ENCODE peak calls at places on chromosomes 13 and 19, in five cellular contexts. H is PC-9, N is progenitor cell of endocrine pancreas, J is foreskin fibroblast, X is neural progenitor cell. K is an unnamed sample.
A peak's percentile ranks its signal among the peaks of the same experiment; 100 is the strongest.

GRCh38 chr13:41512441-41512840 is 55.1 kb downstream of the RGCC start:
- DNase-seq in H (no peak), N (no peak), J (no peak), X (no peak), K (no peak)

GRCh38 chr13:113474179-113474578 is 16.3 kb downstream of the DCUN1D2 start:
- DNase-seq in H (no peak), N (no peak), J (peak; percentile 87), X (no peak), K (no peak)

GRCh38 chr13:113969311-113969972 is 4.4 kb downstream of the C13orf46 start:
- DNase-seq in H (no peak), N (no peak), J (no peak), X (no peak), K (no peak)

GRCh38 chr13:65959305-65959704 is 1270.8 kb downstream of the PCDH9 start:
- DNase-seq in H (no peak), N (no peak), J (peak; percentile 14), X (no peak), K (no peak)

GRCh38 chr13:84524586-84524985 is 642.3 kb upstream of the SLITRK1 start:
- DNase-seq in H (no peak), N (no peak), J (no peak), X (no peak), K (no peak)

GRCh38 chr13:24887759-24888158 is 123.8 kb downstream of the RNF17 start:
- DNase-seq in H (no peak), N (no peak), J (no peak), X (no peak), K (no peak)

GRCh38 chr13:114143806-114144605 is 11.6 kb upstream of the RASA3 start:
- DNase-seq in H (no peak), N (no peak), J (no peak), X (peak; percentile 76), K (no peak)

GRCh38 chr13:109883181-109884180 is 97.1 kb upstream of the IRS2 start:
- DNase-seq in H (no peak), N (no peak), J (no peak), X (no peak), K (no peak)

GRCh38 chr19:5292453-5292842 is 48.2 kb downstream of the PTPRS start:
- DNase-seq in H (no peak), N (no peak), J (peak; percentile 70), X (no peak), K (no peak)

GRCh38 chr19:1910169-1910568 is 5.0 kb downstream of the ADAT3 start:
- DNase-seq in H (no peak), N (no peak), J (peak; percentile 57), X (no peak), K (no peak)

GRCh38 chr19:30718014-30718413 is 345.8 kb downstream of the ZNF536 start:
- DNase-seq in H (no peak), N (no peak), J (no peak), X (no peak), K (no peak)

GRCh38 chr13:94656766-94657165 is 55.1 kb downstream of the GPR180 start:
- DNase-seq in H (peak; percentile 66), N (no peak), J (peak; percentile 94), X (no peak), K (no peak)

DNA sequence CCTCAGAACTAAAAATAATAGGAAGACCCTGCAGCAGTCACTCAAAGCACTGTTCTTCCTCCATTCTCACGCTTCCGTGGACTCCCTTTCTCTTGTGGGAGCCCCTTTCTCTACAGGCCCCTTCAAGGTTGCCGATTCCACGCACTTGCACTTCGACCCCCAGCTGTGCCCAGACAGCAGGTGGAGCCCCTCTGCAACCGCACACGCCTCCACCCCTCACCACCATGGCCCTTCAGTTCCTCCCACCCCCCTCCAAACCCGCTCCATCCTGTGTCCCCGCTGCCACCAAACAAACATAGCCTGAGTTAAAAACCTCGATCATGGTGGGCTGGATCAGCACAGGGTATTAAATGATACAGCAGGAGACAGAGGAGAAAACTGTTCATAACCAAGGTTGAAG is 102.6 kb downstream of the STK24 start:
- DNase-seq in H (no peak), N (no peak), J (no peak), X (no peak), K (no peak)
- TF ChIP-seq CTCF in H (no peak), N (no peak), J (no peak), X (no peak), K (no peak)

GRCh38 chr19:3201072-3201700 is 15.5 kb downstream of the NCLN start:
- DNase-seq in H (no peak), N (no peak), J (no peak), X (no peak), K (no peak)

GRCh38 chr19:3204646-3205275 is 19.0 kb downstream of the NCLN start:
- DNase-seq in H (no peak), N (no peak), J (no peak), X (no peak), K (no peak)

GRCh38 chr19:3203754-3204645 is 18.3 kb downstream of the NCLN start:
- DNase-seq in H (no peak), N (no peak), J (no peak), X (no peak), K (no peak)

GRCh38 chr19:3201911-3202310 is 16.2 kb downstream of the NCLN start:
- DNase-seq in H (no peak), N (no peak), J (no peak), X (no peak), K (no peak)

GRCh38 chr19:3202346-3202745 is 16.6 kb downstream of the NCLN start:
- DNase-seq in H (no peak), N (no peak), J (no peak), X (no peak), K (no peak)
- TF ChIP-seq CTCF in H (no peak), N (no peak), J (no peak), X (no peak), K (no peak)

GRCh38 chr19:3692141-3693029 is 7.9 kb downstream of the PIP5K1C start:
- DNase-seq in H (no peak), N (no peak), J (no peak), X (no peak), K (peak; percentile 56)

GRCh38 chr19:3691372-3691716 is 8.9 kb downstream of the PIP5K1C start:
- DNase-seq in H (no peak), N (no peak), J (no peak), X (no peak), K (no peak)

GRCh38 chr19:3693030-3693925 is 7.0 kb downstream of the PIP5K1C start:
- DNase-seq in H (no peak), N (no peak), J (no peak), X (no peak), K (no peak)

GRCh38 chr19:3691726-3692125 is 8.5 kb downstream of the PIP5K1C start:
- DNase-seq in H (no peak), N (no peak), J (no peak), X (no peak), K (no peak)

GRCh38 chr19:3690551-3691371 is 9.5 kb downstream of the PIP5K1C start:
- DNase-seq in H (no peak), N (no peak), J (no peak), X (no peak), K (no peak)
- TF ChIP-seq CTCF in H (no peak), N (no peak), J (no peak), X (no peak), K (no peak)

DNA sequence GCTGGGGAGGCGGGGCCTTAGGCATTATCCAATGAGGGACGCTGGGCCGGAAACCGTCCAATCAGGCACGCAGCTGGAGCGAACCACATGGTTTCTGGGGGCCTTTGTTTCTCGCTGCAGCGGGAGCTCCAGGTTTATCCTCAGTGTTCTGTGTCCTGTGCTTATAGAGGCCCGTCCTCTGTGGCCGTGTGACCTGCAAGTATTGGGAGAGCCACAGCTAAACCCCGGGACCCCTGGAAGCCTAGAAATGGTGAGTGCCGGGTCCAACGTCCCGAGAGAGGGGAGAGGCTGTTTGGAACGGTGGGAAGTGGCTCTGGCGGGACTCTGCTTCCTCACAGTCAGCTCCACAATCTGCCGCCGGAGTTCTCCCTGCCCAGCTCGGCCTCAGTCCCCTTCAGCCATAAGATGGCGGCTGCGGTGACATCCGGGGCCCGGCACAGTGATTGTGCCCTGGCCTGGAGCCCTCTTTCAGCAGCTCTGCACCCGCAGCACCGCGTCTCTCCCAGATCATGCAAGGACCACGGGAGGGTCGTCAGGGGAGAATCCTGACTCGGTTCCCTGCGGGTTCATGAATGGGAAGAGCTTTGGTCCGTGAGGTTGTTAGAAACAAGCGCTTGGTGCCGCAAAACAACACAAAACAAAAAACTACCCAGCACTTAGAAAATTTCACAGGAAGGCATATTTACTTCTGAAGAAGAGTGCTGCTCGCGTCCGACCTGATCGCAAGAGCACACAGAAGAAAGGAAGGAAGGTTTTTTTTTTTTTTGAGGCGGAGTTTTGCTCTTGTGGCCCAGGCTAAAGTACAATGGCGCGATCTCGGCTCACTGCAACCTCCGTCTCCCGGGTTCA is at the start of gene ZNF253:
- DNase-seq in H (peak; percentile 90), N (peak; percentile 92), J (peak; percentile 92), X (peak; percentile 99), K (peak; percentile 94)
- TF ChIP-seq CTCF in H (no peak), N (no peak), J (no peak), X (no peak), K (no peak)

DNA sequence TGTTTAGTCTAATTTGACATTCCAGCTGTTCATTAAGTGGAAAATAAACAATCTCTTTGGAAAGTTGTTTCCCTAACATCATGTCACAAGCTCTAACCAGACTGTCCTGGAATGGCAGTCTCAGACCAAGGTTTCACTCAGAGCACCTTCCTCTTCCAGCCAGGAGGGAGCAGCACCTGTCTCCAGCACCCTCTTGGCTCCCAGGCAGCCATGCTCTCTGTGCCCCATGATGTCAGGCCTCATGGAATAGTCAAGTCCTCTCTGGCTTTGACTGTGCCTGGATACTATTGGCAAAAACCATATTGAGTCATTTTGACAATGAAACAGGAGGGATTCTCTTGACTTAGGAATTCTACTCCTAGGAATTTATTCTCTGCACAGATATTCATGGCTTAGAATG is 171.4 kb downstream of the OXGR1 start:
- DNase-seq in H (no peak), N (no peak), J (peak; percentile 26), X (peak; percentile 50), K (no peak)
- TF ChIP-seq CTCF in H (peak; percentile 45), N (peak; percentile 54), J (no peak), X (peak; percentile 56), K (no peak)

GRCh38 chr19:35775298-35776101 is at the start of gene ARHGAP33:
- DNase-seq in H (peak; percentile 84), N (peak; percentile 99), J (peak; percentile 99), X (peak; percentile 100), K (peak; percentile 98)

GRCh38 chr19:35776102-35776788 is 881 bp downstream of the ARHGAP33 start:
- DNase-seq in H (no peak), N (no peak), J (no peak), X (peak; percentile 59), K (no peak)

GRCh38 chr19:35779033-35779432 is 3.7 kb downstream of the ARHGAP33 start:
- DNase-seq in H (no peak), N (no peak), J (no peak), X (no peak), K (no peak)

GRCh38 chr19:35777961-35778360 is 2.6 kb downstream of the ARHGAP33 start:
- DNase-seq in H (no peak), N (no peak), J (no peak), X (no peak), K (no peak)

GRCh38 chr19:35777411-35777841 is 2.1 kb downstream of the ARHGAP33 start:
- DNase-seq in H (no peak), N (no peak), J (no peak), X (peak; percentile 64), K (no peak)
- TF ChIP-seq CTCF in H (no peak), N (no peak), J (no peak), X (no peak), K (no peak)

GRCh38 chr13:45718063-45718462 is 15.9 kb downstream of the CBY2 start:
- DNase-seq in H (no peak), N (no peak), J (peak; percentile 39), X (peak; percentile 70), K (no peak)
- TF ChIP-seq CTCF in H (peak; percentile 57), N (peak; percentile 68), J (peak; percentile 56), X (peak; percentile 87), K (no peak)